ENCODE peak calls at places on chromosomes 6 and 20, in four cellular contexts. L is stimulated activated CD4-positive, alpha-beta T cell treated with anti-CD3 and anti-CD28 coated beads, Interleukin-4, amount 100 ng/mL, for 48 hours; R is HTR-8/SVneo; N is CD4-positive, alpha-beta T cell. I is an unnamed sample.

GRCh38 chr20:33209789-33210188 is 7.4 kb upstream of the BPIFA3 start:
- DNase-seq in L (peak; percentile 35), R (peak; percentile 80), N (peak; percentile 12), I (peak; percentile 70)

GRCh38 chr20:56875052-56875663 is 246.1 kb downstream of the TFAP2C start:
- DNase-seq in L (no peak), R (peak; percentile 92), N (no peak), I (no peak)

GRCh38 chr20:2706688-2707352 is 14.2 kb downstream of the EBF4 start:
- DNase-seq in L (no peak), R (no peak), N (no peak), I (no peak)

GRCh38 chr6:81783893-81784292 is 31.4 kb upstream of the TENT5A start:
- DNase-seq in L (no peak), R (no peak), N (no peak), I (no peak)

GRCh38 chr6:111533087-111533784 is 50.2 kb upstream of the REV3L start:
- DNase-seq in L (peak; percentile 21), R (no peak), N (no peak), I (peak; percentile 64)

GRCh38 chr6:138795809-138796469 is at the start of gene ECT2L:
- DNase-seq in L (no peak), R (no peak), N (no peak), I (peak; percentile 80)

GRCh38 chr20:54643761-54644160 is 168.4 kb downstream of the DOK5 start:
- DNase-seq in L (no peak), R (no peak), N (no peak), I (no peak)

GRCh38 chr6:35088281-35089215 is 52.6 kb downstream of the TCP11 start:
- DNase-seq in L (no peak), R (no peak), N (no peak), I (no peak)

GRCh38 chr20:47440857-47441773 is 60.6 kb upstream of the NCOA3 start:
- DNase-seq in L (no peak), R (peak; percentile 93), N (no peak), I (no peak)

GRCh38 chr6:82371799-82372508 is 8.3 kb downstream of the TPBG start:
- DNase-seq in L (no peak), R (no peak), N (no peak), I (no peak)

GRCh38 chr6:15770347-15771143 is 107.7 kb upstream of the DTNBP1 start:
- DNase-seq in L (no peak), R (no peak), N (no peak), I (no peak)

GRCh38 chr6:112770341-112770740 is 423.2 kb downstream of the RFPL4B start:
- DNase-seq in L (no peak), R (no peak), N (no peak), I (no peak)

GRCh38 chr6:109516929-109517328 is 33.9 kb upstream of the ZBTB24 start:
- DNase-seq in L (no peak), R (no peak), N (no peak), I (no peak)